ENCODE peak calls at places on chromosomes 7 and 10, in six cellular contexts. E, C, U, A, T and W are unnamed samples.

GRCh38 chr10:78358406-78358805 is 324.7 kb downstream of the RPS24 start:
- DNase-seq in E (no peak), C (no peak), U (no peak), A (no peak), T (no peak), W (no peak)

GRCh38 chr7:92797693-92798092 is 38.7 kb downstream of the CDK6 start:
- DNase-seq in E (no peak), C (no peak), U (no peak), A (no peak), T (no peak), W (no peak)

GRCh38 chr7:124692420-124692819 is 73.2 kb downstream of the GPR37 start:
- DNase-seq in E (no peak), C (no peak), U (no peak), A (no peak), T (peak; percentile 32), W (no peak)

GRCh38 chr10:125153693-125154490 is 6.5 kb downstream of the CTBP2 start:
- DNase-seq in E (no peak), C (no peak), U (no peak), A (no peak), T (no peak), W (peak; percentile 52)

GRCh38 chr7:135729230-135729629 is 1.2 kb upstream of the SLC13A4 start:
- DNase-seq in E (no peak), C (no peak), U (no peak), A (no peak), T (no peak), W (no peak)

GRCh38 chr10:129854181-129854580 is 109.9 kb downstream of the EBF3 start:
- DNase-seq in E (no peak), C (no peak), U (no peak), A (no peak), T (no peak), W (no peak)

GRCh38 chr7:93799750-93800357 is 90.7 kb downstream of the TFPI2 start:
- DNase-seq in E (no peak), C (no peak), U (no peak), A (no peak), T (peak; percentile 17), W (no peak)

GRCh38 chr10:130022501-130023299 is 58.6 kb upstream of the EBF3 start:
- DNase-seq in E (no peak), C (no peak), U (no peak), A (no peak), T (no peak), W (no peak)

GRCh38 chr7:139570119-139570518 is 46.6 kb downstream of the CLEC2L start:
- DNase-seq in E (no peak), C (peak; percentile 93), U (no peak), A (no peak), T (no peak), W (peak; percentile 92)

GRCh38 chr7:87599336-87599735 is 1.3 kb downstream of the ABCB1 start:
- DNase-seq in E (no peak), C (no peak), U (no peak), A (peak; percentile 54), T (no peak), W (no peak)

GRCh38 chr7:125084196-125084595 is 154.6 kb upstream of the POT1 start:
- DNase-seq in E (no peak), C (no peak), U (no peak), A (no peak), T (no peak), W (no peak)

GRCh38 chr10:77390481-77390891 is 247.1 kb downstream of the KCNMA1 start:
- DNase-seq in E (no peak), C (no peak), U (no peak), A (no peak), T (no peak), W (no peak)

GRCh38 chr10:124699471-124700292 is 44.5 kb downstream of the FAM53B start:
- DNase-seq in E (no peak), C (no peak), U (no peak), A (peak; percentile 77), T (no peak), W (no peak)

GRCh38 chr10:110356628-110357245 is 52.0 kb upstream of the SMNDC1 start:
- DNase-seq in E (no peak), C (no peak), U (no peak), A (peak; percentile 42), T (no peak), W (no peak)

GRCh38 chr10:48608279-48608681 is 3.4 kb upstream of the ARHGAP22 start:
- DNase-seq in E (peak; percentile 64), C (no peak), U (no peak), A (no peak), T (peak; percentile 42), W (peak; percentile 53)

GRCh38 chr10:4816966-4817365 is 9.0 kb upstream of the AKR1E2 start:
- DNase-seq in E (no peak), C (no peak), U (no peak), A (no peak), T (no peak), W (no peak)

GRCh38 chr10:48306265-48306869 is at the start of gene MAPK8:
- DNase-seq in E (peak; percentile 71), C (peak; percentile 90), U (peak; percentile 95), A (peak; percentile 94), T (peak; percentile 84), W (peak; percentile 86)

GRCh38 chr10:111475720-111476119 is 398.9 kb downstream of the ADRA2A start:
- DNase-seq in E (no peak), C (no peak), U (no peak), A (no peak), T (no peak), W (no peak)

GRCh38 chr7:149292101-149292823 is 30.3 kb downstream of the ZNF783 start:
- DNase-seq in E (no peak), C (no peak), U (no peak), A (no peak), T (no peak), W (no peak)

GRCh38 chr7:159119026-159119741 is 25.5 kb downstream of the VIPR2 start:
- DNase-seq in E (no peak), C (no peak), U (no peak), A (no peak), T (no peak), W (no peak)

GRCh38 chr7:48089415-48089975 is 430 bp downstream of the UPP1 start:
- DNase-seq in E (no peak), C (peak; percentile 11), U (peak; percentile 64), A (no peak), T (no peak), W (no peak)

GRCh38 chr10:112880633-112881530 is 69.2 kb upstream of the TCF7L2 start:
- DNase-seq in E (no peak), C (no peak), U (no peak), A (no peak), T (no peak), W (no peak)

GRCh38 chr7:73681031-73681430 is 2.2 kb downstream of the DNAJC30 start:
- DNase-seq in E (no peak), C (no peak), U (no peak), A (no peak), T (no peak), W (no peak)

GRCh38 chr10:122844146-122844545 is 1.5 kb downstream of the CUZD1 start:
- DNase-seq in E (no peak), C (no peak), U (no peak), A (no peak), T (no peak), W (no peak)

GRCh38 chr7:135768990-135769389 is 20.4 kb upstream of the FAM180A start:
- DNase-seq in E (no peak), C (peak; percentile 54), U (peak; percentile 56), A (no peak), T (no peak), W (peak; percentile 15)

GRCh38 chr10:93514496-93514895 is 18.1 kb downstream of the CEP55 start:
- DNase-seq in E (no peak), C (no peak), U (no peak), A (no peak), T (no peak), W (no peak)

GRCh38 chr7:82015751-82016150 is 245.9 kb upstream of the HGF start:
- DNase-seq in E (no peak), C (no peak), U (no peak), A (no peak), T (peak; percentile 25), W (peak; percentile 14)

GRCh38 chr10:49297818-49298665 is 928 bp upstream of the C10orf71 start:
- DNase-seq in E (no peak), C (no peak), U (peak; percentile 50), A (no peak), T (no peak), W (no peak)

GRCh38 chr10:117677239-117677638 is 134.7 kb downstream of the EMX2 start:
- DNase-seq in E (no peak), C (no peak), U (no peak), A (no peak), T (no peak), W (no peak)

GRCh38 chr7:108037140-108037539 is 34.2 kb upstream of the LAMB1 start:
- DNase-seq in E (no peak), C (no peak), U (no peak), A (no peak), T (no peak), W (no peak)